ENCODE peak calls at places on chromosomes 2 and 18, in five cellular contexts. P is tibial nerve; I is neural progenitor cell; Y is breast epithelium; H is CD8-positive, alpha-beta memory T cell. A is an unnamed sample. For H3K4me1, the result is how much of the 10 kb centered on the place peaks cover.

GRCh38 chr2:119218478-119219064 is 5.1 kb upstream of the STEAP3 start:
- DNase-seq in P (no peak), I (peak), Y (no peak), H (no peak), A (no peak)

GRCh38 chr2:28583899-28584553 is 88.2 kb downstream of the PLB1 start:
- DNase-seq in P (peak), I (no peak), Y (no peak), H (no peak), A (no peak)

GRCh38 chr2:75458201-75458600 is 102.5 kb downstream of the EVA1A start:
- DNase-seq in P (no peak), I (no peak), Y (no peak), H (no peak), A (no peak)

GRCh38 chr2:62284471-62284870 is 88.6 kb downstream of the B3GNT2 start:
- DNase-seq in P (no peak), I (no peak), Y (no peak), H (no peak), A (no peak)

GRCh38 chr2:225041210-225041870 is 928 bp downstream of the DOCK10 start:
- DNase-seq in P (no peak), I (peak), Y (no peak), H (peak), A (peak)

GRCh38 chr18:38981382-38981781 is 1415.8 kb upstream of the CELF4 start:
- DNase-seq in P (no peak), I (no peak), Y (no peak), H (no peak), A (no peak)

GRCh38 chr2:108616731-108617161 is 82.5 kb downstream of the LIMS1 start:
- DNase-seq in P (no peak), I (no peak), Y (no peak), H (no peak), A (no peak)

GRCh38 chr18:41842886-41843285 is 112.1 kb upstream of the PIK3C3 start:
- DNase-seq in P (no peak), I (no peak), Y (no peak), H (no peak), A (no peak)

GRCh38 chr2:818233-818632 is 132.4 kb upstream of the SNTG2 start:
- DNase-seq in P (no peak), I (no peak), Y (no peak), H (no peak), A (no peak)

GRCh38 chr2:224401641-224402342 is at the start of gene FAM124B:
- DNase-seq in P (peak), I (no peak), Y (no peak), H (peak), A (peak)

GRCh38 chr2:7026740-7027139 is 109.5 kb downstream of the RNF144A start:
- DNase-seq in P (no peak), I (no peak), Y (no peak), H (no peak), A (no peak)

GRCh38 chr2:219178377-219179175 is 501 bp downstream of the RETREG2 start:
- DNase-seq in P (peak), I (peak), Y (peak), H (peak), A (peak)

GRCh38 chr18:32271649-32272324 is 81.9 kb downstream of the MEP1B start:
- DNase-seq in P (no peak), I (peak), Y (no peak), H (peak), A (no peak)

GRCh38 chr2:15722980-15723379 is 131.3 kb downstream of the DDX1 start:
- DNase-seq in P (no peak), I (no peak), Y (no peak), H (no peak), A (no peak)

GRCh38 chr2:8543065-8543411 is 138.8 kb upstream of the ID2 start:
- DNase-seq in P (no peak), I (no peak), Y (no peak), H (no peak), A (no peak)

GRCh38 chr2:64975232-64975791 is 13.9 kb upstream of the SLC1A4 start:
- DNase-seq in P (no peak), I (no peak), Y (peak), H (no peak), A (no peak)

GRCh38 chr18:6917082-6917481 is 187.6 kb downstream of the ARHGAP28 start:
- DNase-seq in P (no peak), I (no peak), Y (no peak), H (no peak), A (no peak)

GRCh38 chr2:149038442-149039212 is at the start of gene LYPD6B:
- DNase-seq in P (no peak), I (peak), Y (peak), H (no peak), A (no peak)

GRCh38 chr2:215429424-215429823 is 6.4 kb downstream of the FN1 start:
- DNase-seq in P (no peak), I (no peak), Y (no peak), H (no peak), A (no peak)

DNA sequence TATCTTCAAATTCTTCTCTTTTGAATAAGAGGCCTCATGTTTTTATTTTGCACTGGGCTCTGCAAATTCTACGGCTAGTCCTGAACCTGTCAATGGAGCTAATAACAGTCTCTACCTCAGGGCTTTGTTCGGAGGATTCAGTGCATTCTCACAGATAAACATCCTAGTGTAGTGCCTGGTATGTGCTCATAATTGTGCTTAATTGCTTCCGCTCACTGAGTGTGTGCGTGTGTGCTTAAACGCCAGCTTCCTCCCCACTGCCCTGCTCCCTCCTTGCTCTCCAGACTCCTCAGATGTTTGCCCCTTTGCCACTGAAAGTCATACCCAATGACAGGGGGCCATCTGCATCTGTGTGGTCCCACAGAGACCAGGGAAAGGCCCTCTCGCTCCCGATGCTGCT is 6.7 kb downstream of the GYPC start:
- DNase-seq in P (no peak), I (no peak), Y (no peak), H (peak), A (no peak)
- H3K4me1 ChIP-seq in P (under half), I (under half), Y (under half), H (half or more), A (half or more)

GRCh38 chr18:11322006-11322405 is 172.6 kb upstream of the PIEZO2 start:
- DNase-seq in P (no peak), I (no peak), Y (no peak), H (no peak), A (no peak)

GRCh38 chr18:11324956-11325873 is 175.8 kb upstream of the PIEZO2 start:
- DNase-seq in P (no peak), I (no peak), Y (no peak), H (no peak), A (no peak)

GRCh38 chr18:11324510-11324909 is 175.1 kb upstream of the PIEZO2 start:
- DNase-seq in P (no peak), I (no peak), Y (no peak), H (no peak), A (no peak)

GRCh38 chr18:11322716-11323115 is 173.3 kb upstream of the PIEZO2 start:
- DNase-seq in P (no peak), I (no peak), Y (no peak), H (no peak), A (no peak)

DNA sequence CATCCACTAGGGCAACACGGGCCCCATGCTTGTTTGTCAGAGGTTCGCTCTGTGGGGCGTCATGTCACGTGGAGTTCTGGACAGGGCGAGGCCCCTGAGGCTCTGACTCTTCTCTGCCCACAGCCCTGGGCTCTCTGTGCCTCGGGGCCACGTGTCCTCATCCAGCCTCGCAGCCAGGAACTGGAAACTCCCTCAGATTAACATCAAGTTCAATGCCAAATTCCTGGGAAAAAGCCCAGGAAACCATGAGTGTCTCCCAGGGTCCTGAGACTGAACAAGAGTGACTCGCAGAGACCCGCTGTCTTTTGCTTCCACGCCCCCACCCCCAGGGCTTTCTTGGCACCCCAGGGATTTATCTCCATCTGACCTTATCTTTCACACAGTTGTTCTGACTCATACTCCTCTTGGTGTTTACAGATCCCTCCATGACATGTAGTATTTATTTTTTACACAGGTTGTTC is 174.0 kb upstream of the PIEZO2 start:
- DNase-seq in P (no peak), I (no peak), Y (no peak), H (no peak), A (no peak)
- H3K4me1 ChIP-seq in P (under half), I (under half), Y (under half), H (under half), A (under half)

GRCh38 chr2:231670892-231671616 is 37.3 kb upstream of the PTMA start:
- DNase-seq in P (no peak), I (peak), Y (no peak), H (no peak), A (no peak)
- H3K4me1 ChIP-seq in P (half or more), I (under half), Y (under half), H (under half), A (under half)

GRCh38 chr2:170140561-170140960 is 37.4 kb upstream of the MYO3B start:
- DNase-seq in P (no peak), I (no peak), Y (no peak), H (no peak), A (no peak)
- H3K4me1 ChIP-seq in P (under half), I (under half), Y (under half), H (under half), A (under half)